ENCODE peak calls at places on chromosomes 5 and 9, in six cellular contexts. W is left ventricle myocardium inferior; N is naive thymus-derived CD4-positive, alpha-beta T cell; P is CD4-positive, CD25-positive, alpha-beta regulatory T cell; Y is IMR-90; E is adrenal gland. U is an unnamed sample.

GRCh38 chr5:98308960-98309359 is 464.5 kb upstream of the RGMB start:
- DNase-seq in N (no peak), Y (peak; percentile 78), P (no peak), W (no peak), E (no peak), U (no peak)

GRCh38 chr5:172875372-172876279 is 41.6 kb downstream of the ERGIC1 start:
- DNase-seq in P (no peak), N (no peak), W (no peak), Y (no peak), E (no peak), U (no peak)

GRCh38 chr9:84254972-84255371 is 85.6 kb downstream of the SLC28A3 start:
- DNase-seq in P (no peak), Y (no peak), W (peak; percentile 39), N (no peak), E (no peak), U (no peak)

GRCh38 chr9:26271495-26272122 is 593.4 kb upstream of the TUSC1 start:
- DNase-seq in W (no peak), E (no peak), N (no peak), Y (no peak), P (no peak), U (no peak)

GRCh38 chr5:107674655-107675054 is 3.9 kb upstream of the EFNA5 start:
- DNase-seq in P (no peak), N (no peak), E (no peak), Y (peak; percentile 36), W (no peak), U (no peak)

GRCh38 chr9:16133032-16133431 is 580.2 kb downstream of the CCDC171 start:
- DNase-seq in W (no peak), E (no peak), N (no peak), P (no peak), Y (no peak), U (no peak)

GRCh38 chr5:87266914-87267573 is 639 bp upstream of the RASA1 start:
- DNase-seq in N (no peak), P (no peak), E (no peak), W (no peak), Y (no peak), U (no peak)

GRCh38 chr9:37925006-37925405 is 21.1 kb upstream of the SLC25A51 start:
- DNase-seq in Y (no peak), P (no peak), E (no peak), N (no peak), W (no peak), U (no peak)

GRCh38 chr9:28073278-28073677 is 500.0 kb upstream of the C9orf72 start:
- DNase-seq in Y (peak; percentile 36), W (no peak), P (no peak), N (no peak), E (peak; percentile 16), U (no peak)

GRCh38 chr5:29157975-29158374 is 2035.5 kb upstream of the CDH6 start:
- DNase-seq in E (no peak), Y (no peak), P (no peak), W (no peak), N (no peak), U (no peak)

GRCh38 chr9:133141833-133142594 is 21.0 kb upstream of the RALGDS start:
- DNase-seq in W (peak; percentile 79), P (peak; percentile 75), N (peak; percentile 71), E (peak; percentile 71), Y (no peak), U (peak; percentile 86)

GRCh38 chr9:16899611-16900010 is 29.1 kb upstream of the BNC2 start:
- DNase-seq in P (no peak), W (no peak), E (no peak), N (no peak), Y (peak; percentile 59), U (no peak)

GRCh38 chr9:105711867-105712266 is 17.5 kb downstream of the TMEM38B start:
- DNase-seq in W (peak; percentile 29), Y (no peak), P (no peak), E (no peak), N (no peak), U (no peak)

GRCh38 chr5:6435356-6435755 is 13.3 kb upstream of the UBE2QL1 start:
- DNase-seq in N (no peak), Y (no peak), P (no peak), E (no peak), W (no peak), U (no peak)

GRCh38 chr9:37437616-37438015 is 15.1 kb downstream of the GRHPR start:
- DNase-seq in W (no peak), Y (no peak), E (no peak), P (no peak), N (no peak), U (no peak)

GRCh38 chr5:130992621-130993020 is 172.4 kb downstream of the HINT1 start:
- DNase-seq in N (no peak), Y (no peak), E (no peak), P (no peak), W (no peak), U (no peak)

GRCh38 chr5:135379052-135379654 is 19.9 kb downstream of the MACROH2A1 start:
- DNase-seq in P (no peak), Y (peak; percentile 44), W (no peak), E (no peak), N (no peak), U (no peak)

GRCh38 chr5:1506242-1507015 is 17.3 kb downstream of the LPCAT1 start:
- DNase-seq in Y (no peak), N (no peak), P (no peak), W (no peak), E (no peak), U (no peak)

GRCh38 chr9:79695531-79696218 is 123.9 kb downstream of the TLE4 start:
- DNase-seq in E (no peak), W (no peak), N (no peak), Y (no peak), P (no peak), U (no peak)

GRCh38 chr5:43315262-43315661 is 2.0 kb upstream of the HMGCS1 start:
- DNase-seq in E (no peak), P (no peak), W (no peak), N (no peak), Y (peak; percentile 57), U (no peak)

GRCh38 chr5:42985129-42986037 is 54.7 kb downstream of the ANXA2R start:
- DNase-seq in P (no peak), W (no peak), N (no peak), Y (peak; percentile 88), E (no peak), U (no peak)

GRCh38 chr9:125931211-125931610 is 184.0 kb downstream of the PBX3 start:
- DNase-seq in Y (no peak), N (no peak), W (no peak), P (no peak), E (no peak), U (no peak)

GRCh38 chr5:111551120-111551519 is 38.8 kb upstream of the STARD4 start:
- DNase-seq in E (no peak), P (no peak), W (no peak), N (no peak), Y (no peak), U (no peak)

GRCh38 chr9:27377811-27378345 is 80.9 kb upstream of the EQTN start:
- DNase-seq in W (no peak), Y (no peak), E (no peak), P (no peak), N (no peak), U (no peak)

DNA sequence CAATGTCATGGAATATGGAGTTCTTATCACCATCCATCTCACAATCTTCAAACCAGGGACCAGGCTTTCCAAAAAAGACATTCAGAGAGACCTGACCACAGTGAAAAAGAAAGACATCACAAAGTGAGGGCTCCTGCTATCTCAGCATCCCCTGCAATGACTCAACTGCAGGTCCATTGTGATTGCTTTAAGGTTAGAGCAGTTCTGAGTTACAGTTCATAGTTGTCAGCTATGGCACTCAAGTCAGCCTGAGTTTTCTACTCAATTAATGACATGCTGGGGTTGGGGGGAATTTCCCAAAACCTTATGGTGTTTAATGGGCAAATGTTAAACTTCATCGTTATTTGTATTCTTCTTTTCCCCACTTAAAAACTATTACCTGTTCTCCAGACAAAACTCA is 58.9 kb downstream of the CEMIP2 start:
- DNase-seq in N (no peak), E (no peak), W (no peak), Y (no peak), P (no peak), U (no peak)
- H3K9me3 ChIP-seq in N (no peaks in the 10 kb centered on the region), E (no peaks in the 10 kb centered on the region), W (no peaks in the 10 kb centered on the region), Y (no peaks in the 10 kb centered on the region), P (no peaks in the 10 kb centered on the region), U (no peaks in the 10 kb centered on the region)

DNA sequence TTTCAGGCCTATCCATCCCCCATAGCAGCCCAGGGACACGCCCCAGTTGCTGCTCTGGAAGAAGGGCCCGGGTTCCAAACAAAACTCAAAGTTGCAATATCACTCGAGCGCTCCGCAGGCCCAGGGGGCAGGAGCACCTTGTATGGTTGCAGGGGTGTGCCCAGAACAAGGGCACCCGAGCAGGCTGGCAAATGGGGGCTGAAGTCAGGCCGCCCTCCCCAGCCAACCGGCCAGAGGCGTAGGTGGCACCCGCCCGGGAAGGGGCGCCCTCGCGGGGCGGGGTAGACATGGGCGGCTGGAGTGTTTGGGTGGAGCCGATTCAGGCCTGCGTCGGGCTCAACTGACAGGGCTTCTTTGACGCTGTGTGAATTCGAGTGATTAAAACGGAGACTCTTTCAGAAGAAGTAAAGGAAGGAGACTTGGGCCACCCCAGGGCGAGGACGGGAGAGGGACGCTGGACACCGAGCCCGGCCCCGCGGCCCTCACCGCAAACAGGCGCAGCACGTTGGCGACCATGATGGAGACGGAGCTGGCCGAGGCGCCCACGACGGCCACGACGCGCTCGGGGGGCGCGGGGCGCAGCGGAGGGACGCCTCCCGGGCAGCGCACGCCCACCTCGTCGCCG is 1.1 kb downstream of the GRM6 start:
- DNase-seq in P (no peak), E (no peak), Y (no peak), W (no peak), N (no peak), U (no peak)
- H3K9me3 ChIP-seq in P (peaks cover 3% of the 10 kb centered on the region), E (no peaks in the 10 kb centered on the region), Y (peaks cover 58% of the 10 kb centered on the region), W (peaks cover 15% of the 10 kb centered on the region), N (peaks cover 12% of the 10 kb centered on the region), U (no peaks in the 10 kb centered on the region)

DNA sequence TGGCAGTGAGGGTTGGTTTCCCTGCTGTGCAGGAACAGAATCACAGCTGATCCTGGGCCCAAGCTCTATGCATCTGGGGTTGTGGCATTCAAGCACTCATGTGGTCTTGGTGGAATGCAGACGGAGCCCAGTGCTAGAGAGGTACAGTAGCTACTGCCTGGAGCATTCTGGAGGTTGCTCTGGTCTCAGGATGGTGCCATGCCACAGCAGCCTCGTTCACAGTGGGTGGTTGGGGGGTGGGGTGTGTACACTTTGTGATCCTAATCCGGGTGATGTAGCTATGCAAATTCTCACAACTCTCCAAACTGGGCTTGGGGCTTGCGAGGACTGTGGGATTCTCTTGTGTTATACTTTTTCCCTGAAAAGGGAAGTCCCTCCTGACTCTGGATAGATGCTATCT is 45.2 kb downstream of the FGD3 start:
- DNase-seq in W (no peak), N (no peak), Y (no peak), E (no peak), P (no peak), U (no peak)
- H3K9me3 ChIP-seq in W (peaks cover 11% of the 10 kb centered on the region), N (no peaks in the 10 kb centered on the region), Y (no peaks in the 10 kb centered on the region), E (no peaks in the 10 kb centered on the region), P (no peaks in the 10 kb centered on the region), U (no peaks in the 10 kb centered on the region)

DNA sequence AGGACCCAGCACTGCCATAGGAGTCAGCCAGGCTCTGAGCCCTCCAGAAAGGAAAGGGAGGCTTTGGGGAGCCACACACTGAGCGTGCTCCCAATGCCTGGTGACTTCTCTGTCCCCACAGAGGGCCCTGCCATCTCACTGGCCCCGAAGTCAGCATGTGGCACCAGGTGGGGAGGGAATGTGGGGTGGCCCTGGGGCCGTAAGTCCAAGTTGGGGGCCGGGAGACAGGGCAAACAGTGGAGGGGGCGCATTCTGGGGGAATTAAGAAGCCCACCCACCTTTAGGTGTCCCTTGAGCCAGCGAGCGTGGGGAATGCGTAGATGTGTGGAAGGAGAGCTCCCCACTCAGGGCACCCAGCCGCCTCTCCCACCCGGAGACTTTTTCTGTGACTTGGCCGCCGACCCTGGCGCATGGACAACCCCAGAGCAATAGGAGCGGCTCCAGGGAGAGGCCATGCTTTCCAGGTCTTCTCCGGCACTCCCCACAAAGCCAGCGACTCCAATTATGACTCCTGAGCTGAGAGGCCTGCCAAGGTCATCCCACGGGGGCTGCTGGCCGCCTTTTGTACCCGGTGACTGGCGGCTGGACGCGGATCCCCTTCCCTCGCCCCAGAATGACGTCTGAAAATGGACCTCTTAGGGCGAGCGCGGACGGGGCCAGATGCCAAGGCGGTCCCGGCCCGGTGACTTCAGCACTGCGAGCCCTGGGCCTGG is 9.8 kb downstream of the IRX1 start:
- DNase-seq in E (no peak), P (no peak), N (no peak), W (no peak), Y (no peak), U (no peak)
- H3K9me3 ChIP-seq in E (no peaks in the 10 kb centered on the region), P (no peaks in the 10 kb centered on the region), N (no peaks in the 10 kb centered on the region), W (no peaks in the 10 kb centered on the region), Y (no peaks in the 10 kb centered on the region), U (no peaks in the 10 kb centered on the region)

U was measured in T-helper 17 cell.